ENCODE peak calls at places on chromosomes 1 and 21, in five cellular contexts. One of them, this sample, is unnamed.

GRCh38 chr1:161921990-161922389 is 101.7 kb downstream of the OLFML2B start:
- DNase-seq in ecto neural progenitor cell: no peak
- DNase-seq in iris pigment epithelial cell: peak; percentile 69
- DNase-seq in stimulated activated CD4-positive, alpha-beta T cell treated with anti-CD3 and anti-CD28 coated beads, Interleukin-1b, Interleukin-23, amount 100 ng/mL, for 4 hours: no peak
- DNase-seq in left cardiac atrium: no peak
- DNase-seq in this sample: no peak

GRCh38 chr21:46171585-46171984 is 12.7 kb downstream of the SPATC1L start:
- DNase-seq in ecto neural progenitor cell: no peak
- DNase-seq in iris pigment epithelial cell: no peak
- DNase-seq in stimulated activated CD4-positive, alpha-beta T cell treated with anti-CD3 and anti-CD28 coated beads, Interleukin-1b, Interleukin-23, amount 100 ng/mL, for 4 hours: no peak
- DNase-seq in left cardiac atrium: no peak
- DNase-seq in this sample: no peak

GRCh38 chr1:61080408-61081134 is 1.8 kb upstream of the NFIA start:
- DNase-seq in ecto neural progenitor cell: no peak
- DNase-seq in iris pigment epithelial cell: no peak
- DNase-seq in stimulated activated CD4-positive, alpha-beta T cell treated with anti-CD3 and anti-CD28 coated beads, Interleukin-1b, Interleukin-23, amount 100 ng/mL, for 4 hours: no peak
- DNase-seq in left cardiac atrium: no peak
- DNase-seq in this sample: no peak

GRCh38 chr1:22297999-22298398 is 153.7 kb upstream of the ZBTB40 start:
- DNase-seq in ecto neural progenitor cell: no peak
- DNase-seq in iris pigment epithelial cell: no peak
- DNase-seq in stimulated activated CD4-positive, alpha-beta T cell treated with anti-CD3 and anti-CD28 coated beads, Interleukin-1b, Interleukin-23, amount 100 ng/mL, for 4 hours: no peak
- DNase-seq in left cardiac atrium: no peak
- DNase-seq in this sample: no peak

GRCh38 chr21:20045197-20045596 is 953.0 kb upstream of the NCAM2 start:
- DNase-seq in ecto neural progenitor cell: no peak
- DNase-seq in iris pigment epithelial cell: no peak
- DNase-seq in stimulated activated CD4-positive, alpha-beta T cell treated with anti-CD3 and anti-CD28 coated beads, Interleukin-1b, Interleukin-23, amount 100 ng/mL, for 4 hours: no peak
- DNase-seq in left cardiac atrium: no peak
- DNase-seq in this sample: no peak

GRCh38 chr1:223849352-223849751 is 3.6 kb upstream of the TP53BP2 start:
- DNase-seq in ecto neural progenitor cell: no peak
- DNase-seq in iris pigment epithelial cell: no peak
- DNase-seq in stimulated activated CD4-positive, alpha-beta T cell treated with anti-CD3 and anti-CD28 coated beads, Interleukin-1b, Interleukin-23, amount 100 ng/mL, for 4 hours: no peak
- DNase-seq in left cardiac atrium: no peak
- DNase-seq in this sample: no peak

GRCh38 chr1:32972814-32973428 is 8.3 kb upstream of the RNF19B start:
- DNase-seq in ecto neural progenitor cell: peak; percentile 85
- DNase-seq in iris pigment epithelial cell: peak; percentile 42
- DNase-seq in stimulated activated CD4-positive, alpha-beta T cell treated with anti-CD3 and anti-CD28 coated beads, Interleukin-1b, Interleukin-23, amount 100 ng/mL, for 4 hours: no peak
- DNase-seq in left cardiac atrium: peak; percentile 58
- DNase-seq in this sample: peak; percentile 70

GRCh38 chr1:244002721-244003120 is 48.4 kb upstream of the ZBTB18 start:
- DNase-seq in ecto neural progenitor cell: no peak
- DNase-seq in iris pigment epithelial cell: no peak
- DNase-seq in stimulated activated CD4-positive, alpha-beta T cell treated with anti-CD3 and anti-CD28 coated beads, Interleukin-1b, Interleukin-23, amount 100 ng/mL, for 4 hours: no peak
- DNase-seq in left cardiac atrium: no peak
- DNase-seq in this sample: no peak

GRCh38 chr1:33634806-33635205 is 162.4 kb downstream of the ZSCAN20 start:
- DNase-seq in ecto neural progenitor cell: peak; percentile 63
- DNase-seq in iris pigment epithelial cell: peak; percentile 30
- DNase-seq in stimulated activated CD4-positive, alpha-beta T cell treated with anti-CD3 and anti-CD28 coated beads, Interleukin-1b, Interleukin-23, amount 100 ng/mL, for 4 hours: peak; percentile 3
- DNase-seq in left cardiac atrium: peak; percentile 47
- DNase-seq in this sample: no peak

GRCh38 chr21:28834335-28835238 is 158.1 kb downstream of the LTN1 start:
- DNase-seq in ecto neural progenitor cell: no peak
- DNase-seq in iris pigment epithelial cell: no peak
- DNase-seq in stimulated activated CD4-positive, alpha-beta T cell treated with anti-CD3 and anti-CD28 coated beads, Interleukin-1b, Interleukin-23, amount 100 ng/mL, for 4 hours: no peak
- DNase-seq in left cardiac atrium: no peak
- DNase-seq in this sample: no peak

GRCh38 chr1:35561297-35561971 is 3.8 kb downstream of the NCDN start:
- DNase-seq in ecto neural progenitor cell: no peak
- DNase-seq in iris pigment epithelial cell: no peak
- DNase-seq in stimulated activated CD4-positive, alpha-beta T cell treated with anti-CD3 and anti-CD28 coated beads, Interleukin-1b, Interleukin-23, amount 100 ng/mL, for 4 hours: no peak
- DNase-seq in left cardiac atrium: no peak
- DNase-seq in this sample: no peak

GRCh38 chr1:75131593-75132420 is 2.4 kb upstream of the LHX8 start:
- DNase-seq in ecto neural progenitor cell: peak; percentile 56
- DNase-seq in iris pigment epithelial cell: no peak
- DNase-seq in stimulated activated CD4-positive, alpha-beta T cell treated with anti-CD3 and anti-CD28 coated beads, Interleukin-1b, Interleukin-23, amount 100 ng/mL, for 4 hours: no peak
- DNase-seq in left cardiac atrium: no peak
- DNase-seq in this sample: no peak

This sample was measured in putamen.